ENCODE peak calls at places on chromosomes 11 and 22, in five cellular contexts. F, W, V, T and R are unnamed samples.

GRCh38 chr11:3000032-3000961 is 8.2 kb upstream of the NAP1L4 start:
- DNase-seq in F (peak; percentile 43), W (no peak), T (no peak), V (no peak), R (peak; percentile 40)

GRCh38 chr22:22752556-22753477 is 108.4 kb downstream of the GGTLC2 start:
- DNase-seq in V (no peak), W (no peak), F (no peak), T (peak; percentile 21), R (no peak)

GRCh38 chr22:31340360-31340759 is 5.8 kb downstream of the PATZ1 start:
- DNase-seq in T (no peak), V (no peak), F (no peak), W (no peak), R (no peak)

GRCh38 chr11:10878408-10879214 is 20.8 kb upstream of the ZBED5 start:
- DNase-seq in W (no peak), T (no peak), F (peak; percentile 68), V (peak; percentile 91), R (peak; percentile 31)

GRCh38 chr11:134436781-134437180 is 24.7 kb upstream of the B3GAT1 start:
- DNase-seq in F (no peak), W (no peak), T (no peak), V (no peak), R (no peak)

GRCh38 chr22:42596376-42596775 is 18.3 kb downstream of the POLDIP3 start:
- DNase-seq in T (no peak), F (no peak), V (no peak), W (no peak), R (peak; percentile 57)

GRCh38 chr11:12494699-12495098 is 117.3 kb downstream of the PARVA start:
- DNase-seq in F (no peak), T (no peak), V (no peak), W (no peak), R (no peak)

GRCh38 chr22:42642801-42643631 is 2.6 kb upstream of the ATP5MGL start:
- DNase-seq in W (no peak), T (no peak), F (no peak), V (no peak), R (no peak)

GRCh38 chr11:129999407-129999806 is 3.2 kb downstream of the PRDM10 start:
- DNase-seq in W (no peak), T (no peak), V (no peak), F (no peak), R (no peak)

GRCh38 chr22:45525480-45525879 is 22.8 kb downstream of the FBLN1 start:
- DNase-seq in F (no peak), W (no peak), T (no peak), V (no peak), R (no peak)

GRCh38 chr11:12827929-12828812 is 153.9 kb downstream of the TEAD1 start:
- DNase-seq in F (peak; percentile 70), T (peak; percentile 50), W (no peak), V (peak; percentile 76), R (peak; percentile 23)

GRCh38 chr11:117900720-117901440 is 24.4 kb upstream of the FXYD6 start:
- DNase-seq in T (no peak), F (no peak), W (no peak), V (no peak), R (no peak)

GRCh38 chr11:66564984-66565383 is 3.4 kb downstream of the CTSF start:
- DNase-seq in T (no peak), W (no peak), F (no peak), V (no peak), R (no peak)

GRCh38 chr11:43576834-43577521 is 103.6 kb upstream of the HSD17B12 start:
- DNase-seq in W (no peak), V (peak; percentile 97), F (peak; percentile 86), T (no peak), R (peak; percentile 78)

GRCh38 chr22:37509026-37509886 is 10.0 kb downstream of the CARD10 start:
- DNase-seq in W (no peak), F (no peak), T (no peak), V (no peak), R (no peak)

GRCh38 chr11:11931461-11932055 is 76.9 kb downstream of the DKK3 start:
- DNase-seq in V (peak; percentile 75), W (no peak), T (peak; percentile 28), F (peak; percentile 49), R (peak; percentile 77)

GRCh38 chr11:61747389-61748285 is 4.8 kb upstream of the MYRF start:
- DNase-seq in V (peak; percentile 87), T (no peak), W (peak; percentile 28), F (peak; percentile 91), R (peak; percentile 59)

GRCh38 chr11:65316979-65317786 is 2.5 kb downstream of the CDC42EP2 start:
- DNase-seq in T (peak; percentile 67), V (peak; percentile 80), W (no peak), F (peak; percentile 52), R (no peak)

GRCh38 chr22:19097518-19097917 is 24.7 kb downstream of the DGCR2 start:
- DNase-seq in W (no peak), V (no peak), F (no peak), T (no peak), R (peak; percentile 95)

GRCh38 chr11:35347921-35348331 is 71.4 kb downstream of the SLC1A2 start:
- DNase-seq in F (no peak), W (no peak), T (peak; percentile 87), V (no peak), R (peak; percentile 91)

GRCh38 chr22:36086170-36086490 is 57.5 kb upstream of the RBFOX2 start:
- DNase-seq in F (peak; percentile 51), V (peak; percentile 73), W (no peak), T (no peak), R (no peak)

GRCh38 chr11:1299621-1300020 is 9.8 kb downstream of the TOLLIP start:
- DNase-seq in V (peak; percentile 28), F (no peak), T (no peak), W (no peak), R (peak; percentile 56)

GRCh38 chr11:134925432-134925831 is 513.4 kb upstream of the B3GAT1 start:
- DNase-seq in F (no peak), T (no peak), W (no peak), V (no peak), R (no peak)

GRCh38 chr11:117456027-117456720 is 128.5 kb downstream of the CEP164 start:
- DNase-seq in T (no peak), W (no peak), F (no peak), V (no peak), R (no peak)

GRCh38 chr22:33332538-33332937 is 274.4 kb upstream of the SYN3 start:
- DNase-seq in W (no peak), F (no peak), V (no peak), T (no peak), R (no peak)

GRCh38 chr11:2781413-2782274 is 81.8 kb upstream of the KCNQ1OT1 start:
- DNase-seq in F (no peak), T (no peak), V (no peak), W (no peak), R (no peak)

GRCh38 chr11:70397336-70397982 is 870 bp upstream of the CTTN start:
- DNase-seq in F (peak; percentile 36), W (no peak), V (peak; percentile 44), T (no peak), R (no peak)